ENCODE peak calls at places on chromosomes 16 and 17, in five cellular contexts. One of them, this sample, is unnamed.
A peak's percentile ranks its signal among the peaks of the same experiment; 100 is the strongest.

GRCh38 chr16:46961373-46962353 is 11.8 kb downstream of the DNAJA2 start:
- DNase-seq in DND-41: no peak
- DNase-seq in uterus: no peak
- DNase-seq in lung: no peak
- DNase-seq in A549: no peak
- DNase-seq in this sample: no peak

GRCh38 chr16:21184834-21185233 is 26.4 kb downstream of the LDAF1 start:
- DNase-seq in lung: no peak
- DNase-seq in uterus: no peak
- DNase-seq in DND-41: no peak
- DNase-seq in A549: no peak
- DNase-seq in this sample: no peak

GRCh38 chr17:40371261-40371929 is 6.9 kb upstream of the GJD3 start:
- DNase-seq in uterus: no peak
- DNase-seq in lung: no peak
- DNase-seq in DND-41: peak; percentile 62
- DNase-seq in A549: peak; percentile 70
- DNase-seq in this sample: no peak

GRCh38 chr17:29451338-29451737 is 61.2 kb downstream of the TAOK1 start:
- DNase-seq in A549: no peak
- DNase-seq in uterus: no peak
- DNase-seq in lung: no peak
- DNase-seq in DND-41: no peak
- DNase-seq in this sample: no peak

GRCh38 chr17:72134560-72135399 is 14.0 kb downstream of the SOX9 start:
- DNase-seq in DND-41: no peak
- DNase-seq in lung: no peak
- DNase-seq in uterus: no peak
- DNase-seq in A549: no peak
- DNase-seq in this sample: no peak

GRCh38 chr17:58382885-58383248 is 30.9 kb upstream of the SUPT4H1 start:
- DNase-seq in uterus: no peak
- DNase-seq in lung: no peak
- DNase-seq in A549: no peak
- DNase-seq in DND-41: no peak
- DNase-seq in this sample: no peak

GRCh38 chr17:77363821-77364361 is 223.1 kb downstream of the SEC14L1 start:
- DNase-seq in DND-41: peak; percentile 28
- DNase-seq in lung: no peak
- DNase-seq in A549: no peak
- DNase-seq in uterus: peak; percentile 75
- DNase-seq in this sample: no peak

GRCh38 chr16:11025120-11025531 is 80.8 kb downstream of the CLEC16A start:
- DNase-seq in A549: no peak
- DNase-seq in uterus: no peak
- DNase-seq in lung: no peak
- DNase-seq in DND-41: no peak
- DNase-seq in this sample: no peak

GRCh38 chr16:88560722-88561484 is 9.3 kb upstream of the ZC3H18 start:
- DNase-seq in lung: no peak
- DNase-seq in DND-41: peak; percentile 66
- DNase-seq in uterus: no peak
- DNase-seq in A549: no peak
- DNase-seq in this sample: no peak

GRCh38 chr16:1363501-1364041 is 11.8 kb downstream of the GNPTG start:
- DNase-seq in DND-41: peak; percentile 61
- DNase-seq in A549: peak; percentile 67
- DNase-seq in lung: peak; percentile 58
- DNase-seq in uterus: no peak
- DNase-seq in this sample: no peak

GRCh38 chr16:53067675-53068074 is 12.9 kb downstream of the CHD9 start:
- DNase-seq in A549: no peak
- DNase-seq in lung: no peak
- DNase-seq in DND-41: no peak
- DNase-seq in uterus: no peak
- DNase-seq in this sample: no peak

GRCh38 chr16:13873835-13874438 is 46.0 kb upstream of the ERCC4 start:
- DNase-seq in DND-41: no peak
- DNase-seq in uterus: no peak
- DNase-seq in lung: no peak
- DNase-seq in A549: peak; percentile 28
- DNase-seq in this sample: no peak

GRCh38 chr16:55189179-55189578 is 134.8 kb upstream of the IRX6 start:
- DNase-seq in A549: no peak
- DNase-seq in lung: no peak
- DNase-seq in DND-41: no peak
- DNase-seq in uterus: no peak
- DNase-seq in this sample: no peak

GRCh38 chr16:67305216-67306071 is 21.1 kb downstream of the KCTD19 start:
- DNase-seq in DND-41: no peak
- DNase-seq in lung: no peak
- DNase-seq in A549: no peak
- DNase-seq in uterus: no peak
- DNase-seq in this sample: no peak

GRCh38 chr17:78040561-78041400 is 82.3 kb downstream of the TNRC6C start:
- DNase-seq in lung: peak; percentile 67
- DNase-seq in uterus: peak; percentile 58
- DNase-seq in A549: peak; percentile 81
- DNase-seq in DND-41: no peak
- DNase-seq in this sample: peak; percentile 45

GRCh38 chr17:46770818-46771600 is 47.5 kb downstream of the WNT3 start:
- DNase-seq in lung: no peak
- DNase-seq in uterus: no peak
- DNase-seq in DND-41: peak; percentile 32
- DNase-seq in A549: peak; percentile 76
- DNase-seq in this sample: no peak

GRCh38 chr17:72527819-72528218 is 407.0 kb downstream of the SOX9 start:
- DNase-seq in A549: no peak
- DNase-seq in lung: no peak
- DNase-seq in DND-41: no peak
- DNase-seq in uterus: no peak
- DNase-seq in this sample: no peak

GRCh38 chr17:81057079-81057730 is 22.3 kb downstream of the BAIAP2 start:
- DNase-seq in uterus: peak; percentile 75
- DNase-seq in DND-41: no peak
- DNase-seq in lung: peak; percentile 81
- DNase-seq in A549: peak; percentile 31
- DNase-seq in this sample: no peak

GRCh38 chr16:23608194-23608593 is 12.1 kb upstream of the NDUFAB1 start:
- DNase-seq in uterus: no peak
- DNase-seq in DND-41: no peak
- DNase-seq in A549: peak; percentile 52
- DNase-seq in lung: no peak
- DNase-seq in this sample: no peak

GRCh38 chr16:23609929-23610328 is 13.8 kb upstream of the NDUFAB1 start:
- DNase-seq in DND-41: no peak
- DNase-seq in A549: no peak
- DNase-seq in uterus: no peak
- DNase-seq in lung: no peak
- DNase-seq in this sample: no peak

GRCh38 chr16:23615805-23616204 is 19.7 kb upstream of the NDUFAB1 start:
- DNase-seq in DND-41: no peak
- DNase-seq in A549: no peak
- DNase-seq in lung: no peak
- DNase-seq in uterus: no peak
- DNase-seq in this sample: no peak

GRCh38 chr16:23607740-23608139 is 11.6 kb upstream of the NDUFAB1 start:
- DNase-seq in uterus: no peak
- DNase-seq in DND-41: no peak
- DNase-seq in A549: no peak
- DNase-seq in lung: no peak
- DNase-seq in this sample: no peak

GRCh38 chr16:23611936-23612335 is 15.8 kb upstream of the NDUFAB1 start:
- DNase-seq in uterus: no peak
- DNase-seq in A549: no peak
- DNase-seq in lung: no peak
- DNase-seq in DND-41: no peak
- DNase-seq in this sample: no peak
- H3K27ac ChIP-seq in uterus: no peak overlapping the region
- H3K27ac ChIP-seq in A549: no peak overlapping the region
- H3K27ac ChIP-seq in lung: no peak overlapping the region
- H3K27ac ChIP-seq in DND-41: no peak overlapping the region
- H3K27ac ChIP-seq in this sample: no peak overlapping the region

DNA sequence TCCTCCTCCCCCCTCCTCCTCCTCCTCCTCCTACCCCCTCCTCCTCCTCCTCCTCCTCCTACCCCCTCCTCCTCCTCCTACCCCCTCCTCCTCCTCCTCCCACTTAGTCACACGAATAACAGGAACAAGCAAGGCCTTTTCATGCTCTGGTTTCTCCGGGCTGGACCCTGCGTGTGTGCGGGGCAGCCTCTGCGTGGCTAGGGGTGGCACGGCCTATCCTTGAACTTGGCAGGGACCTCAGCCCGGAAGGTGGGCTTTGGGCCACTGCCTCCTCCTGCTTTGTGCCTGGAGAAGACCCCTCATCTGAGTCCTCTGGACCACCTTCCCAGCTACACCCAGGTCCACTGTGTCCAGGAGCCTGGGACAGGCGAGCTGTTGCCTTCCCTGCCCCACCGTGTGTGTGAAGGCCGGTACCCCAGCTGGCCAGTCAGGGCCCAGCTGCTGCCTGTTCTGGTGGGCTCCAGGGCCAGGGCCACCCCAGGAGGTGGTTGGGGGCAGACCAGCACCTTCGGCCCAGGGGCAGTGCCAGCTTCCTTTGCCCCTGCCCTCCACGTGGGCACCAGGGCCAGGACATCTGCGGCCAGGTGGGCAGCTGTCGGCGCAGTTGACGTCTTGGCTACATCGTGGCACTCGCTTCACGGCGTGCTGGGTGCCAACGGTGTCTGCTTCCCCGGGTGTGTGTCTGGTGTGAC is 35.4 kb downstream of the GINS2 start:
- DNase-seq in uterus: peak; percentile 58
- DNase-seq in A549: no peak
- DNase-seq in lung: no peak
- DNase-seq in DND-41: no peak
- DNase-seq in this sample: no peak
- H3K27ac ChIP-seq in uterus: peak overlapping the region; percentile 91
- H3K27ac ChIP-seq in A549: peak overlapping the region; percentile 70
- H3K27ac ChIP-seq in lung: no peak overlapping the region
- H3K27ac ChIP-seq in DND-41: no peak overlapping the region
- H3K27ac ChIP-seq in this sample: peak overlapping the region; percentile 31

GRCh38 chr17:36640346-36640745 is 39.0 kb downstream of the MRM1 start:
- DNase-seq in DND-41: no peak
- DNase-seq in A549: no peak
- DNase-seq in lung: no peak
- DNase-seq in uterus: no peak
- DNase-seq in this sample: no peak

GRCh38 chr17:36640836-36641235 is 39.5 kb downstream of the MRM1 start:
- DNase-seq in lung: no peak
- DNase-seq in DND-41: no peak
- DNase-seq in A549: no peak
- DNase-seq in uterus: no peak
- DNase-seq in this sample: no peak

GRCh38 chr17:36643086-36643685 is 41.8 kb downstream of the MRM1 start:
- DNase-seq in A549: no peak
- DNase-seq in lung: no peak
- DNase-seq in uterus: no peak
- DNase-seq in DND-41: no peak
- DNase-seq in this sample: no peak

GRCh38 chr17:36641331-36641876 is 40.0 kb downstream of the MRM1 start:
- DNase-seq in lung: no peak
- DNase-seq in DND-41: no peak
- DNase-seq in uterus: no peak
- DNase-seq in A549: no peak
- DNase-seq in this sample: no peak

DNA sequence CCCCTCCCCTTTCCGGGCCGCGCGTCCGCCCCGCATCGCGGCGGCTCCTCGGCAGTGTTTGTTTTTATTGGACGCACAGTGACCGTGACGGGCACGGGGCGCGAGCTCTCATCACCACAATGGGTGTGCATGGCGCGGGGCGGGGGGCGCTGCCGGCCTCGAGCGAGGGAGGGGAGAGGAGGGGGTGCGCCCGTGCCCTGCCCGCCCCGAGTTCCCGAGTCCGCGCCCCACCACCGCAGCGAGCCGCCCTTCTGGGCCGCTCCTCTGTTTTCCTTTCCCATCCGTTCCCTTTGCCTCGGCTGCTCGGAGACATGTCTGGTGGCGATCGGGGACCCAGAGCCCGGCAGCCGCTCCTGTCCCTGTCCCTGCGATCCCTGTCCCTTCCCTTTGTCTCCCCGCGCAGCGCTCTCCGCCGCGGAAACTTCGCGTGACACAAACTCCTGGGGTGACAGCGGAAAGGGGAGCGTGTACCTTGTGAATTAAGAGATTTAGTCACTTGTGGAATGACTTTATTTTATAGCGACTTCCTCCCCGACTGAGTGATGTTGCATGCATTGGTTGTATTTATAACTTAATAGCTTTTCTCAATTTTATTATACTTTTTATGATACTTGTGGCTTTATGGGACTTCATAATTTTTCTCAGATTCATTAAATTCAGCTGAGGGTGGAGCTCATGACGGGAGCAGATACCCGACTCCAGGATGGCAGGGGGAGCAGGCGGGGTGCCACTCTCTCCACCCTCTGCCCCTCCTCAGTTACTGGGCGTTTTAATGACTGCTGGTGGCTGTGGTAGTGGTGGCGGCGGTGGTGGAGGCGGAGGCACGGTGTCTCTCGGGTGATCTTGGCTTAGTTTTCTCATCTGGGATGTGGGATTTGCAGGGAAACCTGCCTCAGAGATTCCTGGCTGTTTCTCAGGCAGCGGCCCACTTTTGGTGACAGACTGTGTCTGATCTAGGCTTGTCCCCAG is 40.8 kb downstream of the MRM1 start:
- DNase-seq in A549: no peak
- DNase-seq in lung: no peak
- DNase-seq in DND-41: no peak
- DNase-seq in uterus: no peak
- DNase-seq in this sample: no peak
- H3K27ac ChIP-seq in A549: peak overlapping the region; percentile 43
- H3K27ac ChIP-seq in lung: no peak overlapping the region
- H3K27ac ChIP-seq in DND-41: no peak overlapping the region
- H3K27ac ChIP-seq in uterus: no peak overlapping the region
- H3K27ac ChIP-seq in this sample: no peak overlapping the region

DNA sequence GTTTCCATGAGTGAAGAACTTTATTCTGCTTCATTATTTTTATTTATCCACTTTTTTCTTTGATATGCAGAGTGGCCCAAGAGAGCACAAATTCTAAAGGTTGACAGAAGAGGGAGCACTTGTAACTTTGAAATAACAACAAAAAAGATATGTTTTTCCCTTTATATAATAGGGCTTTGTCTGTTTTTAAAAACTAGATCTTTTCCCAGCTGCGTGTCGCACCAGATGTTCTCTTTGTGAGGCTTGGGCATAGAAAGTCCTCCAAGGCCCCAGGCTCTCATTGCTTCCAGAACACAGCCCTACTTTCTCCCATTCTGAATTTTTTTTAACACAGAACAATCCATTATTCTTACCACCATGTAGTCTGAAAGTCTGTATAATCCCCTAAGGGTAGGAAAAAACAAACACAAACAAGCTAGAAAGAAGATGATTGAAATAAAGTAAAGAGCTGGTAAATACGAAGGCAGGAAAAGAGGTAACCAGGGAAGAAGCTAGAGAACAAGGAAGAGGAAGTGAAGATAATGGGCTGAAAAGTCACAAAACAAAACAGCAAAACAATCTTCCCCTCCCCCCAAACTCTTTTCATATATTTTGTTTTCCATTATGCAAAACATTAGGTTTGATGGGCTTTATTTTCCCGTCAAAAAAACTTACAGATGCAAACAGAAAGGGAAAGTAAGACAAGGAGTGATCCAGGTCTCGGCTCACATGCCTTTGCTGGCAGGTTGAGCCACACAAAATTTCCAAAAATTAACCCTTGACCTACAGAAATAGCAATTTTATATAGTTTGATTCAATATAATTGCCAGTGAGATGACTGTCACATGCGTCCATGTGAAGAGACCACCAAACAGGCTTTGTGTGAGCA is 160.3 kb downstream of the ABCA8 start:
- DNase-seq in DND-41: no peak
- DNase-seq in A549: no peak
- DNase-seq in uterus: no peak
- DNase-seq in lung: no peak
- DNase-seq in this sample: no peak
- H3K27ac ChIP-seq in DND-41: no peak overlapping the region
- H3K27ac ChIP-seq in A549: peak overlapping the region; percentile 79
- H3K27ac ChIP-seq in uterus: peak overlapping the region; percentile 73
- H3K27ac ChIP-seq in lung: peak overlapping the region; percentile 66
- H3K27ac ChIP-seq in this sample: peak overlapping the region; percentile 94

This sample was measured in substantia nigra.